ENCODE peak calls at places on chromosome 4, in eight cellular contexts. S, O, U, H, X, E, F and D are unnamed samples. For H3K4me1, the result is how much of the 10 kb centered on the place peaks cover.

GRCh38 chr4:176444741-176445140 is 125.0 kb downstream of the SPCS3 start:
- DNase-seq in S (no peak), O (no peak), U (no peak), H (peak), X (no peak), E (no peak), F (no peak), D (no peak)

GRCh38 chr4:118265312-118266144 is 87.3 kb downstream of the PRSS12 start:
- DNase-seq in S (no peak), O (no peak), U (peak), H (no peak), X (no peak), E (peak), F (no peak), D (no peak)

GRCh38 chr4:149161247-149161646 is 654.4 kb downstream of the IQCM start:
- DNase-seq in S (no peak), O (no peak), U (no peak), H (peak), X (no peak), E (no peak), F (no peak), D (no peak)

GRCh38 chr4:134024251-134024650 is 177.3 kb downstream of the PABPC4L start:
- DNase-seq in S (peak), O (no peak), U (no peak), H (no peak), X (no peak), E (no peak), F (no peak), D (no peak)

GRCh38 chr4:99918656-99919055 is 24.4 kb upstream of the LAMTOR3 start:
- DNase-seq in S (no peak), O (no peak), U (no peak), H (no peak), X (no peak), E (no peak), F (no peak), D (no peak)

GRCh38 chr4:60201052-60201673 is 999.0 kb upstream of the ADGRL3 start:
- DNase-seq in S (peak), O (no peak), U (peak), H (peak), X (peak), E (no peak), F (no peak), D (no peak)

GRCh38 chr4:184267673-184268573 is 50.2 kb upstream of the ENPP6 start:
- DNase-seq in S (peak), O (peak), U (no peak), H (peak), X (peak), E (no peak), F (no peak), D (no peak)

GRCh38 chr4:66640216-66640615 is 905.1 kb downstream of the CENPC start:
- DNase-seq in S (no peak), O (no peak), U (no peak), H (no peak), X (no peak), E (no peak), F (no peak), D (no peak)

GRCh38 chr4:17166954-17167353 is 268.5 kb upstream of the LDB2 start:
- DNase-seq in S (no peak), O (no peak), U (no peak), H (no peak), X (no peak), E (peak), F (no peak), D (no peak)

GRCh38 chr4:127905029-127905428 is 24.3 kb downstream of the PLK4 start:
- DNase-seq in S (no peak), O (no peak), U (no peak), H (no peak), X (no peak), E (no peak), F (no peak), D (no peak)

GRCh38 chr4:55947254-55947882 is 1.4 kb upstream of the CEP135 start:
- DNase-seq in S (no peak), O (peak), U (no peak), H (peak), X (no peak), E (no peak), F (no peak), D (no peak)

GRCh38 chr4:135283934-135284333 is 1082.3 kb upstream of the PABPC4L start:
- DNase-seq in S (no peak), O (no peak), U (no peak), H (no peak), X (no peak), E (no peak), F (no peak), D (no peak)

GRCh38 chr4:81426770-81427604 is 44.7 kb downstream of the RASGEF1B start:
- DNase-seq in S (no peak), O (no peak), U (no peak), H (peak), X (no peak), E (no peak), F (no peak), D (no peak)

GRCh38 chr4:152239216-152239615 is 296.7 kb downstream of the FBXW7 start:
- DNase-seq in S (no peak), O (no peak), U (no peak), H (no peak), X (no peak), E (no peak), F (no peak), D (no peak)

GRCh38 chr4:126915999-126916625 is 716.6 kb upstream of the INTU start:
- DNase-seq in S (no peak), O (no peak), U (no peak), H (no peak), X (no peak), E (no peak), F (no peak), D (no peak)

GRCh38 chr4:69408451-69408850 is 87.3 kb downstream of the UGT2B4 start:
- DNase-seq in S (no peak), O (no peak), U (no peak), H (no peak), X (no peak), E (no peak), F (no peak), D (no peak)

GRCh38 chr4:88573286-88573994 is 18.8 kb upstream of the HERC3 start:
- DNase-seq in S (no peak), O (no peak), U (no peak), H (no peak), X (no peak), E (no peak), F (no peak), D (no peak)

GRCh38 chr4:47703964-47704363 is 133.9 kb downstream of the CORIN start:
- DNase-seq in S (no peak), O (no peak), U (no peak), H (no peak), X (no peak), E (no peak), F (no peak), D (no peak)

GRCh38 chr4:8886625-8887406 is 15.2 kb upstream of the HMX1 start:
- DNase-seq in S (no peak), O (no peak), U (no peak), H (no peak), X (no peak), E (no peak), F (no peak), D (no peak)

GRCh38 chr4:98522062-98522461 is 136.3 kb downstream of the TSPAN5 start:
- DNase-seq in S (no peak), O (no peak), U (no peak), H (no peak), X (no peak), E (no peak), F (no peak), D (no peak)

GRCh38 chr4:110865611-110866254 is 242.9 kb upstream of the PITX2 start:
- DNase-seq in S (no peak), O (no peak), U (no peak), H (peak), X (no peak), E (no peak), F (no peak), D (no peak)

GRCh38 chr4:170234800-170235199 is 145.0 kb upstream of the AADAT start:
- DNase-seq in S (no peak), O (no peak), U (no peak), H (no peak), X (no peak), E (no peak), F (no peak), D (no peak)

GRCh38 chr4:101419324-101420135 is 72.2 kb upstream of the PPP3CA start:
- DNase-seq in S (no peak), O (no peak), U (no peak), H (peak), X (no peak), E (no peak), F (no peak), D (no peak)

GRCh38 chr4:73741140-73741749 is 876 bp downstream of the CXCL8 start:
- DNase-seq in S (no peak), O (no peak), U (no peak), H (peak), X (no peak), E (no peak), F (no peak), D (no peak)

DNA sequence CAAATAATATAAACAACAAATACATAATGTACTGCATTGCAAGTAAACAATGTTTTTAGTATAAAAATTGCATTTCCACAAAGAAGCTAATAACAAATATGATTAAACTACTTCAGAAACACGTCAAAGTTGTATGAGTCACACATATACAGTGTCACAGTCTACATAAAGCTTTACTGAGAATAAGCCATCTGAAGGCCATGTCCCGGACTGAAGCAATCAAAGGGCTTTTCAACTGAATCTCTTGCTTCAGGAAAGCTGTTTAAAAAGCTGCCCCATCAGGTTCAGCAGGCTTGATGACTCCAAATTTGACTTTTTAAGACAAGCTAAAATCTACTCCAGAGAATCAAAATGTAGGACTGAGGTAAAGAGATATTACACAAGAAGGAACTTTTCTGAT is 1476.8 kb downstream of the ADGRL3 start:
- DNase-seq in S (no peak), O (no peak), U (no peak), H (no peak), X (no peak), E (no peak), F (no peak), D (no peak)
- TF ChIP-seq POLR2A in S (no peak), O (no peak), U (no peak), H (no peak), X (no peak), E (no peak), F (no peak), D (no peak)

GRCh38 chr4:38533024-38533556 is 130.9 kb upstream of the KLF3 start:
- DNase-seq in S (no peak), O (no peak), U (no peak), H (no peak), X (no peak), E (no peak), F (no peak), D (no peak)
- H3K27ac ChIP-seq in S (no peak), O (no peak), U (no peak), H (no peak), X (no peak), E (no peak), F (no peak), D (no peak)

GRCh38 chr4:143354990-143355389 is 18.3 kb downstream of the GAB1 start:
- DNase-seq in S (no peak), O (no peak), U (no peak), H (no peak), X (peak), E (no peak), F (no peak), D (no peak)
- H3K4me1 ChIP-seq in S (under half), O (half or more), U (half or more), H (under half), X (half or more), E (under half), F (half or more), D (half or more)

GRCh38 chr4:168831919-168832745 is 177.9 kb downstream of the CBR4 start:
- DNase-seq in S (peak), O (peak), U (peak), H (peak), X (peak), E (peak), F (peak), D (peak)
- TF ChIP-seq POLR2A in S (peak), O (peak), U (peak), H (peak), X (peak), E (peak), F (peak), D (peak)

DNA sequence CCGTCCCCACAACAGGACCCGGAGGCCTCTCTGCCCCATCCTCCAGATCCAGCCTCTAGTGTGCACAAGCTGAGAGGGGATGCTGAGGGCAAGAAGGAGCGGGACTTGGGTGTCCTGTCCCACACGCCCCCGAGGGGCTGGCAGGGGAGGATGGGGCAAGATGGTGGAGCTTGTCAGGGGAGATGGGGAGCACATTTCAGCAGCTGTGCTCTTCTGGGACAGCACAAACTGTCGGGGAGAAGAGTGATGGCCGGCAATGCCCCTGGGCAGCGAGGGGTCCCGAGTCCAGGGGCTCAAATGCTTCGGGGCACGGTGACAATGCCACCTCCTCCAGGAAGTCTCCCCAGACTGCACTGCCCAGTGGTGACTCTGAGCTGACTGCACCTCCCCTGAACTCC is 134.5 kb downstream of the FAM53A start:
- DNase-seq in S (no peak), O (no peak), U (no peak), H (no peak), X (no peak), E (no peak), F (no peak), D (no peak)
- H3K27ac ChIP-seq in S (no peak), O (no peak), U (no peak), H (no peak), X (no peak), E (no peak), F (no peak), D (no peak)